ENCODE peak calls at places on chromosomes 3 and 15, in four cellular contexts. One of them, this sample, is unnamed.

GRCh38 chr3:126720596-126720995 is 16.6 kb downstream of the CHCHD6 start:
- DNase-seq in thyroid gland: peak
- DNase-seq in lower lobe of right lung: no peak
- DNase-seq in skeletal muscle cell: no peak
- DNase-seq in this sample: no peak

GRCh38 chr3:151156618-151157216 is 46.3 kb downstream of the GPR171 start:
- DNase-seq in lower lobe of right lung: no peak
- DNase-seq in skeletal muscle cell: peak
- DNase-seq in thyroid gland: no peak
- DNase-seq in this sample: peak

GRCh38 chr15:96180062-96180745 is 150.3 kb upstream of the NR2F2 start:
- DNase-seq in skeletal muscle cell: no peak
- DNase-seq in lower lobe of right lung: no peak
- DNase-seq in thyroid gland: no peak
- DNase-seq in this sample: no peak

GRCh38 chr3:31116651-31117050 is 222.2 kb upstream of the GADL1 start:
- DNase-seq in lower lobe of right lung: no peak
- DNase-seq in skeletal muscle cell: no peak
- DNase-seq in thyroid gland: no peak
- DNase-seq in this sample: peak

GRCh38 chr3:193772389-193772788 is 179.4 kb downstream of the OPA1 start:
- DNase-seq in lower lobe of right lung: no peak
- DNase-seq in thyroid gland: peak
- DNase-seq in skeletal muscle cell: no peak
- DNase-seq in this sample: no peak

GRCh38 chr3:35908366-35909232 is 269.3 kb downstream of the ARPP21 start:
- DNase-seq in skeletal muscle cell: peak
- DNase-seq in thyroid gland: peak
- DNase-seq in lower lobe of right lung: peak
- DNase-seq in this sample: peak

GRCh38 chr15:28068930-28069329 is 30.2 kb downstream of the OCA2 start:
- DNase-seq in lower lobe of right lung: no peak
- DNase-seq in thyroid gland: no peak
- DNase-seq in skeletal muscle cell: no peak
- DNase-seq in this sample: no peak

GRCh38 chr3:79005084-79005483 is 762.7 kb downstream of the ROBO1 start:
- DNase-seq in skeletal muscle cell: peak
- DNase-seq in lower lobe of right lung: no peak
- DNase-seq in thyroid gland: no peak
- DNase-seq in this sample: peak

GRCh38 chr3:184778426-184779332 is 33.3 kb upstream of the VPS8 start:
- DNase-seq in thyroid gland: no peak
- DNase-seq in lower lobe of right lung: no peak
- DNase-seq in skeletal muscle cell: no peak
- DNase-seq in this sample: no peak

GRCh38 chr3:64443553-64444331 is 218.5 kb upstream of the PRICKLE2 start:
- DNase-seq in lower lobe of right lung: no peak
- DNase-seq in thyroid gland: no peak
- DNase-seq in skeletal muscle cell: peak
- DNase-seq in this sample: peak

GRCh38 chr3:142952272-142953193 is 10.9 kb downstream of the PAQR9 start:
- DNase-seq in lower lobe of right lung: no peak
- DNase-seq in skeletal muscle cell: no peak
- DNase-seq in thyroid gland: no peak
- DNase-seq in this sample: no peak

GRCh38 chr3:45043715-45044299 is 17.7 kb downstream of the CLEC3B start:
- DNase-seq in thyroid gland: no peak
- DNase-seq in skeletal muscle cell: peak
- DNase-seq in lower lobe of right lung: no peak
- DNase-seq in this sample: peak

GRCh38 chr3:141410408-141410807 is 42.1 kb downstream of the ZBTB38 start:
- DNase-seq in skeletal muscle cell: no peak
- DNase-seq in thyroid gland: peak
- DNase-seq in lower lobe of right lung: no peak
- DNase-seq in this sample: peak

GRCh38 chr15:63827113-63827512 is 6.6 kb downstream of the HERC1 start:
- DNase-seq in skeletal muscle cell: no peak
- DNase-seq in lower lobe of right lung: no peak
- DNase-seq in thyroid gland: peak
- DNase-seq in this sample: no peak

GRCh38 chr3:101102678-101103296 is 109.6 kb upstream of the ABI3BP start:
- DNase-seq in skeletal muscle cell: no peak
- DNase-seq in thyroid gland: no peak
- DNase-seq in lower lobe of right lung: no peak
- DNase-seq in this sample: no peak

GRCh38 chr3:131072845-131073244 is 46.2 kb downstream of the NEK11 start:
- DNase-seq in lower lobe of right lung: no peak
- DNase-seq in thyroid gland: no peak
- DNase-seq in skeletal muscle cell: no peak
- DNase-seq in this sample: peak

GRCh38 chr15:38028869-38029268 is 94.4 kb downstream of the TMCO5A start:
- DNase-seq in thyroid gland: no peak
- DNase-seq in lower lobe of right lung: no peak
- DNase-seq in skeletal muscle cell: peak
- DNase-seq in this sample: no peak

GRCh38 chr15:67188551-67189218 is 65.8 kb downstream of the AAGAB start:
- DNase-seq in skeletal muscle cell: no peak
- DNase-seq in lower lobe of right lung: no peak
- DNase-seq in thyroid gland: no peak
- DNase-seq in this sample: peak

GRCh38 chr3:175869398-175869797 is 1010.3 kb downstream of the NAALADL2 start:
- DNase-seq in skeletal muscle cell: no peak
- DNase-seq in lower lobe of right lung: no peak
- DNase-seq in thyroid gland: no peak
- DNase-seq in this sample: no peak

GRCh38 chr15:49032601-49033145 is 13.6 kb downstream of the SECISBP2L start:
- DNase-seq in skeletal muscle cell: no peak
- DNase-seq in thyroid gland: no peak
- DNase-seq in lower lobe of right lung: no peak
- DNase-seq in this sample: no peak

GRCh38 chr15:60212536-60212935 is 185.2 kb downstream of the ANXA2 start:
- DNase-seq in lower lobe of right lung: no peak
- DNase-seq in thyroid gland: no peak
- DNase-seq in skeletal muscle cell: no peak
- DNase-seq in this sample: peak

GRCh38 chr3:176795897-176796296 is 401.4 kb downstream of the TBL1XR1 start:
- DNase-seq in thyroid gland: no peak
- DNase-seq in lower lobe of right lung: no peak
- DNase-seq in skeletal muscle cell: no peak
- DNase-seq in this sample: no peak

GRCh38 chr3:110814170-110815007 is 257.2 kb upstream of the NECTIN3 start:
- DNase-seq in skeletal muscle cell: peak
- DNase-seq in thyroid gland: no peak
- DNase-seq in lower lobe of right lung: no peak
- DNase-seq in this sample: peak

This sample was measured in brain microvascular endothelial cell.